ENCODE peak calls at places on chromosomes 1 and 21, in five cellular contexts. C, X, G, N and A are unnamed samples. For H3K4me1, the result is how much of the 10 kb centered on the place peaks cover.

GRCh38 chr21:30146558-30147282 is 19.9 kb downstream of the CLDN17 start:
- DNase-seq in C (no peak), X (no peak), G (no peak), N (no peak), A (no peak)

GRCh38 chr1:29239142-29239541 is 2.8 kb downstream of the PTPRU start:
- DNase-seq in C (no peak), X (no peak), G (no peak), N (no peak), A (no peak)

GRCh38 chr1:226201029-226201593 is 14.6 kb upstream of the ACBD3 start:
- DNase-seq in C (no peak), X (no peak), G (no peak), N (no peak), A (no peak)

GRCh38 chr1:212432706-212433576 is at the start of gene NENF:
- DNase-seq in C (peak), X (peak), G (peak), N (peak), A (peak)

GRCh38 chr1:53639251-53639721 is 99.7 kb downstream of the GLIS1 start:
- DNase-seq in C (no peak), X (no peak), G (no peak), N (no peak), A (no peak)

GRCh38 chr1:9670085-9670484 is 18.6 kb downstream of the PIK3CD start:
- DNase-seq in C (no peak), X (no peak), G (no peak), N (no peak), A (no peak)

GRCh38 chr1:67664048-67664447 is 21.0 kb upstream of the GADD45A start:
- DNase-seq in C (no peak), X (no peak), G (no peak), N (no peak), A (no peak)

GRCh38 chr1:220734571-220735326 is 13.4 kb upstream of the MTARC2 start:
- DNase-seq in C (no peak), X (no peak), G (no peak), N (no peak), A (peak)

GRCh38 chr1:34844252-34844634 is 15.3 kb downstream of the SMIM12 start:
- DNase-seq in C (no peak), X (no peak), G (no peak), N (no peak), A (no peak)

GRCh38 chr1:14836426-14837140 is 238.1 kb downstream of the KAZN start:
- DNase-seq in C (no peak), X (no peak), G (no peak), N (no peak), A (no peak)

GRCh38 chr21:18460979-18461378 is 57.4 kb upstream of the TMPRSS15 start:
- DNase-seq in C (no peak), X (no peak), G (no peak), N (no peak), A (no peak)

GRCh38 chr1:237387144-237387505 is 345.1 kb downstream of the RYR2 start:
- DNase-seq in C (no peak), X (no peak), G (no peak), N (no peak), A (no peak)

GRCh38 chr1:56501888-56502287 is 77.5 kb downstream of the PLPP3 start:
- DNase-seq in C (no peak), X (no peak), G (no peak), N (no peak), A (no peak)

GRCh38 chr1:41492341-41492848 is 7.9 kb upstream of the EDN2 start:
- DNase-seq in C (no peak), X (peak), G (no peak), N (peak), A (peak)

GRCh38 chr1:31625561-31626272 is 8.2 kb downstream of the HCRTR1 start:
- DNase-seq in C (no peak), X (no peak), G (no peak), N (no peak), A (no peak)

GRCh38 chr21:38498057-38498833 is at the start of gene ERG:
- DNase-seq in C (no peak), X (peak), G (no peak), N (no peak), A (no peak)

GRCh38 chr21:30083120-30083945 is 83.3 kb downstream of the CLDN17 start:
- DNase-seq in C (no peak), X (no peak), G (no peak), N (peak), A (no peak)

GRCh38 chr1:235106457-235106856 is 22.2 kb downstream of the TOMM20 start:
- DNase-seq in C (no peak), X (no peak), G (no peak), N (peak), A (no peak)

GRCh38 chr21:20276954-20277353 is 721.3 kb upstream of the NCAM2 start:
- DNase-seq in C (no peak), X (no peak), G (no peak), N (no peak), A (no peak)

GRCh38 chr1:202305168-202305567 is 36.6 kb downstream of the UBE2T start:
- DNase-seq in C (no peak), X (no peak), G (no peak), N (no peak), A (no peak)

GRCh38 chr1:172742599-172743500 is 83.9 kb downstream of the FASLG start:
- DNase-seq in C (peak), X (no peak), G (no peak), N (no peak), A (peak)

GRCh38 chr1:156119503-156120209 is 5.1 kb downstream of the LMNA start:
- DNase-seq in C (no peak), X (peak), G (no peak), N (no peak), A (peak)

GRCh38 chr21:29441651-29442050 is 142.9 kb downstream of the BACH1 start:
- DNase-seq in C (no peak), X (no peak), G (no peak), N (no peak), A (no peak)

GRCh38 chr1:42941640-42942330 is 16.9 kb downstream of the SLC2A1 start:
- DNase-seq in C (no peak), X (peak), G (no peak), N (no peak), A (peak)

GRCh38 chr1:17110555-17110926 is 8.7 kb downstream of the PADI2 start:
- DNase-seq in C (no peak), X (no peak), G (no peak), N (no peak), A (no peak)
- H3K4me1 ChIP-seq in C (under half), X (under half), G (under half), N (under half), A (under half)

GRCh38 chr1:201095581-201096531 is 16.4 kb downstream of the CACNA1S start:
- DNase-seq in C (no peak), X (no peak), G (no peak), N (no peak), A (no peak)
- H3K4me1 ChIP-seq in C (under half), X (under half), G (under half), N (under half), A (under half)

DNA sequence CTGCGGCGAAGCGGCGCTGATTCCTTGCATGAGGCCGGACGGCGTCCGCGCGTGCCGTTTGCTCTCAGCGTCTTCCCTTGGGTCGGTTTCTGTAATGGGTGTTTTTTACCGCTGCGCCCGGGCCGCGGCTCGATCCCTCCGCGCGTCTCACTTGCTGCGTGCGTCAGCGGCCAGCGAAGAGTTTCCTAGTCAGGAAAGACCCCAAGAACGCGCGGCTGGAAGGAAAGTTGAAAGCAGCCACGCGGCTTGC is 159.9 kb downstream of the RUNX1 start:
- DNase-seq in C (no peak), X (peak), G (no peak), N (no peak), A (peak)
- H3K4me1 ChIP-seq in C (under half), X (half or more), G (half or more), N (under half), A (under half)

GRCh38 chr1:186880982-186881381 is 52.2 kb downstream of the PLA2G4A start:
- DNase-seq in C (no peak), X (no peak), G (no peak), N (no peak), A (peak)

GRCh38 chr1:186878356-186878755 is 49.6 kb downstream of the PLA2G4A start:
- DNase-seq in C (no peak), X (no peak), G (no peak), N (no peak), A (no peak)

GRCh38 chr1:186884266-186884665 is 55.5 kb downstream of the PLA2G4A start:
- DNase-seq in C (no peak), X (no peak), G (no peak), N (no peak), A (no peak)

GRCh38 chr1:186887198-186887597 is 58.4 kb downstream of the PLA2G4A start:
- DNase-seq in C (no peak), X (no peak), G (no peak), N (no peak), A (no peak)

DNA sequence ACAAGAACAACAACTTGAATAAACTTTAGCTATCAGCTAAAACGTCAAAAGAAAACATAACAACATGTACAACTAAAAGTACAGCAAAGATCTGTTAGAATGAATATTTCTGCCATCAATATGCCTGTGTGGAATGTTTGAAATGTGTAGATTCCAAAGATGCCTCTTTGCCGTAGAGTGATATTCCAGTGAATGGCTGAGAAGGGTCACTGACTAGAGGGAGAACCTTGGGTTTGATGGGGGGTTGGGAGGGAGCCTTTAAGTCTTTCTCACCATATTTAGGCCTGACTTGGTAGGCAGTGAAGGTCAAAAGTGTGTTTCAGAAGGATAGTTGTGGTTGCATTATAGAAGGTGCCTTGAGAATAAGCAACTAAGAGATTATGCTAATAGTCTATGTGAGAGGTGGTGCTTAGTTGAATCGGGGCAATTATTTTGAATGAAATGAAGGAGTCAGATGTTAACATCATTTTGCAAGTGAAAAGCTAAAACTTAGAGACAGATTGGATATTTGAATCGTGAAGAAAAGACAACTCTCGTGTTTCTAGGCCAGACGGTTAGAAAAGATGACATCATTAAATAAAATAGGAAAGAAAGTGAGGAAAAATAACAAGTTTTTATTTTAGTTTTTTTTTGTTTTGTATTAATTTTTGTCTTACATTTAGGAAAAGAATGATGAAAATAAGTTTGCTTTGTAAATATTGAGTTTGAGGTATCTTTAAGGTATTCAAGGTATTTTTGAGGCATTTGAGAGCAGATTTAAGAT is 53.8 kb downstream of the PLA2G4A start:
- DNase-seq in C (no peak), X (no peak), G (no peak), N (no peak), A (no peak)
- H3K4me1 ChIP-seq in C (under half), X (under half), G (under half), N (under half), A (under half)

GRCh38 chr1:51664412-51665240 is 47.7 kb downstream of the OSBPL9 start:
- DNase-seq in C (no peak), X (no peak), G (no peak), N (no peak), A (no peak)

GRCh38 chr1:51663721-51664120 is 46.8 kb downstream of the OSBPL9 start:
- DNase-seq in C (no peak), X (no peak), G (no peak), N (no peak), A (no peak)

GRCh38 chr1:51661081-51661518 is 44.2 kb downstream of the OSBPL9 start:
- DNase-seq in C (no peak), X (no peak), G (no peak), N (no peak), A (no peak)

GRCh38 chr1:51660570-51660969 is 43.7 kb downstream of the OSBPL9 start:
- DNase-seq in C (no peak), X (no peak), G (no peak), N (no peak), A (no peak)

DNA sequence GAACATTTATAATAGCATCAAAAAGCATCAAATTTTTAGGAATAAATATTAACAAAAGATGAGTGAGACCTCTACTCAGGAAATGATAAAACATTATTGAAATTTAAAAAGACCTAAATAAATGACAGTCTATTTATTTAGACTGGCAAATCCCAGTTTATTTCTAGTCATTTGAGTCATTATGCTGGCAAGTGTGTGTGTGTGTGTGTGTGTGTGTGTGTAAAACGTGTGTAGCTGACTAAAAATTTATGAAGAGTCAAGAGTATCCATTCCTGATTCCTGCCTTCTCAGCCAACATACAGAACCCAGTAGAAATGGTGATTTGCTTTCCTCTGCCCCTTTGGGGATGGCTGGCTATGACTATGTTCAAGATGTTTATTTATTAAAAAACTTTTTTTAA is 46.2 kb downstream of the OSBPL9 start:
- DNase-seq in C (no peak), X (no peak), G (no peak), N (no peak), A (no peak)
- H3K4me1 ChIP-seq in C (under half), X (half or more), G (under half), N (under half), A (under half)

DNA sequence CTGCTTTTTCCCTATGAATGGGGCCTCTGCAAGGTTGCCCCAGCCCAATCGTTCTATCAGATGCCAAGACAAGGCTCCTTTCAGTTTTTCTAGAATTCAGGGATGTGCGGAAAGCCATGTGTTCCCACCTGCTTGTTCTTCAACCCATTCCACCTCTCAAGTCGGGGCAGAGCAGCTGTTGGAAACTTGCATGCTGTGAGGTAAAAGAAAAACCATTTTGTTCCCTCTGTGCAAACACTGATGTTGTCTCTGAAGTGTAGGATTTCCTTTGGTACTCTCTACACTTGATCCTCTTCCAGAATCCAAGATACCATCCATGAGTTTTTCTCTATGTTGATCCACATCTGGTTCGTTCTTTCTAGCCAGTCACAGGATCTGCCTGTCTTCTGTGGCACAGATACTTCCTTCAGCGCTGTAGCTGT is 7.3 kb downstream of the IER5 start:
- DNase-seq in C (no peak), X (no peak), G (no peak), N (no peak), A (no peak)
- H3K4me1 ChIP-seq in C (under half), X (half or more), G (under half), N (under half), A (under half)

GRCh38 chr1:214290399-214291037 is 9.6 kb downstream of the SMYD2 start:
- DNase-seq in C (no peak), X (peak), G (no peak), N (no peak), A (no peak)
- H3K4me1 ChIP-seq in C (under half), X (half or more), G (under half), N (under half), A (under half)

GRCh38 chr1:3162483-3162882 is 93.5 kb downstream of the PRDM16 start:
- DNase-seq in C (no peak), X (no peak), G (no peak), N (no peak), A (no peak)

GRCh38 chr1:3161130-3161840 is 92.3 kb downstream of the PRDM16 start:
- DNase-seq in C (peak), X (no peak), G (no peak), N (no peak), A (no peak)

GRCh38 chr1:3159121-3159520 is 90.1 kb downstream of the PRDM16 start:
- DNase-seq in C (no peak), X (no peak), G (no peak), N (no peak), A (no peak)

GRCh38 chr1:3159996-3160395 is 91.0 kb downstream of the PRDM16 start:
- DNase-seq in C (no peak), X (no peak), G (no peak), N (no peak), A (no peak)

GRCh38 chr1:3160647-3161046 is 91.6 kb downstream of the PRDM16 start:
- DNase-seq in C (no peak), X (no peak), G (no peak), N (no peak), A (no peak)
- H3K4me1 ChIP-seq in C (under half), X (under half), G (under half), N (under half), A (under half)